ENCODE peak calls at places on chromosomes 4 and X, in four cellular contexts. G is kidney glomerular epithelial cell; Q is activated CD4-positive, alpha-beta T cell treated with anti-CD3 and anti-CD28 coated beads for 4 hours; Y is ACHN. J is an unnamed sample.

GRCh38 chr4:32499176-32499575 is 1779.0 kb downstream of the PCDH7 start:
- DNase-seq in G (peak), Q (no peak), Y (peak), J (no peak)

GRCh38 chr4:41384992-41385391 is 128.3 kb downstream of the UCHL1 start:
- DNase-seq in G (no peak), Q (no peak), Y (no peak), J (no peak)

GRCh38 chr4:100417565-100417964 is 100.3 kb downstream of the EMCN start:
- DNase-seq in G (no peak), Q (no peak), Y (no peak), J (no peak)

GRCh38 chr4:128225148-128225547 is 62.5 kb downstream of the PGRMC2 start:
- DNase-seq in G (no peak), Q (no peak), Y (no peak), J (no peak)

GRCh38 chr4:30399476-30399875 is 320.7 kb upstream of the PCDH7 start:
- DNase-seq in G (no peak), Q (no peak), Y (no peak), J (no peak)

GRCh38 chrX:38061335-38061734 is 55.0 kb downstream of the SYTL5 start:
- DNase-seq in G (peak), Q (no peak), Y (peak), J (no peak)

GRCh38 chr4:64781737-64782326 is 372.6 kb upstream of the TECRL start:
- DNase-seq in G (peak), Q (no peak), Y (peak), J (peak)

GRCh38 chr4:169256856-169257756 is 13.7 kb downstream of the SH3RF1 start:
- DNase-seq in G (no peak), Q (no peak), Y (no peak), J (no peak)

GRCh38 chr4:36485885-36486284 is 204.5 kb downstream of the DTHD1 start:
- DNase-seq in G (no peak), Q (no peak), Y (no peak), J (no peak)

GRCh38 chrX:146994163-146994562 is 179.6 kb upstream of the CXorf51A start:
- DNase-seq in G (no peak), Q (no peak), Y (no peak), J (no peak)

GRCh38 chr4:75662626-75663025 is 10.6 kb downstream of the G3BP2 start:
- DNase-seq in G (no peak), Q (no peak), Y (no peak), J (no peak)

GRCh38 chrX:142637206-142637605 is 388.5 kb upstream of the SPANXN4 start:
- DNase-seq in G (no peak), Q (no peak), Y (no peak), J (no peak)

GRCh38 chrX:19602866-19603620 is 87.7 kb upstream of the MAP3K15 start:
- DNase-seq in G (peak), Q (no peak), Y (peak), J (no peak)

GRCh38 chr4:112519689-112520597 is 4.0 kb upstream of the NEUROG2 start:
- DNase-seq in G (no peak), Q (no peak), Y (no peak), J (no peak)

GRCh38 chr4:54152846-54153600 is 53.1 kb downstream of the GSX2 start:
- DNase-seq in G (peak), Q (no peak), Y (no peak), J (no peak)

J was measured in putamen.